ENCODE peak calls at places on chromosomes 5 and 9, in nine cellular contexts. Y is GM23338; A is Calu3; N is activated T-helper 9 cell treated with anti-CD3 and anti-CD28 coated beads, Interleukin-2, amount 50 U/mL, for 16 hours; D is esophagus squamous epithelium; K is ELF-1; H is NCI-H345; B is LoVo; E is MV-4-11. Z is an unnamed sample.

GRCh38 chr5:104265531-104266130 is 703.0 kb upstream of the NUDT12 start:
- DNase-seq in Y (peak), A (no peak), N (no peak), D (no peak), K (peak), H (no peak), B (no peak), E (no peak), Z (no peak)

GRCh38 chr5:172553167-172553566 is 87.9 kb upstream of the NEURL1B start:
- DNase-seq in Y (no peak), A (no peak), N (no peak), D (no peak), K (no peak), H (no peak), B (no peak), E (no peak), Z (no peak)

GRCh38 chr9:125810161-125810560 is 63.0 kb downstream of the PBX3 start:
- DNase-seq in Y (no peak), A (no peak), N (no peak), D (no peak), K (no peak), H (no peak), B (no peak), E (no peak), Z (no peak)

GRCh38 chr5:87195104-87195581 is 72.5 kb upstream of the RASA1 start:
- DNase-seq in Y (no peak), A (no peak), N (no peak), D (no peak), K (no peak), H (no peak), B (no peak), E (peak), Z (peak)

GRCh38 chr5:60209146-60209840 is 315.8 kb upstream of the PDE4D start:
- DNase-seq in Y (no peak), A (no peak), N (no peak), D (no peak), K (no peak), H (no peak), B (no peak), E (no peak), Z (no peak)

GRCh38 chr9:34771023-34771422 is 61.1 kb upstream of the CCL21 start:
- DNase-seq in Y (no peak), A (no peak), N (no peak), D (no peak), K (no peak), H (no peak), B (peak), E (peak), Z (no peak)

GRCh38 chr5:82375488-82376294 is 97.5 kb upstream of the RPS23 start:
- DNase-seq in Y (no peak), A (no peak), N (no peak), D (no peak), K (no peak), H (no peak), B (no peak), E (peak), Z (no peak)

GRCh38 chr5:160887780-160888179 is 35.8 kb upstream of the ATP10B start:
- DNase-seq in Y (no peak), A (peak), N (no peak), D (no peak), K (no peak), H (no peak), B (no peak), E (no peak), Z (no peak)

GRCh38 chr5:15835514-15835913 is 335.5 kb downstream of the FBXL7 start:
- DNase-seq in Y (no peak), A (no peak), N (no peak), D (no peak), K (no peak), H (no peak), B (no peak), E (no peak), Z (peak)

GRCh38 chr5:86880785-86881492 is 263.2 kb downstream of the COX7C start:
- DNase-seq in Y (peak), A (peak), N (no peak), D (no peak), K (peak), H (peak), B (peak), E (peak), Z (peak)

GRCh38 chr5:149679876-149680809 is 50.0 kb upstream of the PPARGC1B start:
- DNase-seq in Y (no peak), A (no peak), N (no peak), D (no peak), K (no peak), H (no peak), B (no peak), E (no peak), Z (no peak)

GRCh38 chr5:53508125-53508524 is 27.7 kb downstream of the FST start:
- DNase-seq in Y (no peak), A (no peak), N (no peak), D (no peak), K (no peak), H (no peak), B (no peak), E (no peak), Z (no peak)

GRCh38 chr5:92907914-92908606 is 673.0 kb downstream of the NR2F1-AS1 start:
- DNase-seq in Y (no peak), A (no peak), N (no peak), D (no peak), K (no peak), H (no peak), B (peak), E (peak), Z (peak)

GRCh38 chr5:66829826-66830225 is 233.6 kb downstream of the MAST4 start:
- DNase-seq in Y (peak), A (no peak), N (no peak), D (no peak), K (no peak), H (no peak), B (no peak), E (no peak), Z (peak)

GRCh38 chr5:147417133-147417813 is 92.6 kb downstream of the DPYSL3 start:
- DNase-seq in Y (no peak), A (peak), N (no peak), D (no peak), K (no peak), H (peak), B (no peak), E (no peak), Z (no peak)

Z was measured in HS-5.